ENCODE peak calls at places on chromosomes 2 and 18, in four cellular contexts. X is endothelial cell of umbilical vein, J is HCT116, N is tibial nerve. V is an unnamed sample. For H3K4me1, the result is how much of the 10 kb centered on the place peaks cover.

GRCh38 chr18:24731981-24732380 is 271.5 kb downstream of the HRH4 start:
- DNase-seq in X (no peak), J (no peak), N (no peak), V (no peak)

GRCh38 chr2:129267559-129267958 is 711.9 kb upstream of the RAB6C start:
- DNase-seq in J (no peak), X (no peak), N (no peak), V (no peak)

GRCh38 chr18:74525741-74526140 is 8.6 kb upstream of the CNDP1 start:
- DNase-seq in X (no peak), J (no peak), N (no peak), V (no peak)

GRCh38 chr2:7930800-7931635 is 750.8 kb upstream of the ID2 start:
- DNase-seq in N (no peak), J (no peak), X (no peak), V (no peak)

GRCh38 chr2:74142340-74142739 is 5.4 kb downstream of the BOLA3 start:
- DNase-seq in N (no peak), J (no peak), X (no peak), V (no peak)

GRCh38 chr2:172807011-172807410 is 71.4 kb downstream of the RAPGEF4 start:
- DNase-seq in N (no peak), J (no peak), X (no peak), V (no peak)

GRCh38 chr18:75531212-75531850 is 103.8 kb upstream of the SMIM21 start:
- DNase-seq in J (no peak), X (no peak), N (no peak), V (no peak)

GRCh38 chr2:24820175-24820513 is 26.9 kb downstream of the CENPO start:
- DNase-seq in J (no peak), X (no peak), N (no peak), V (no peak)

GRCh38 chr2:149797030-149797429 is 209.5 kb upstream of the MMADHC start:
- DNase-seq in J (no peak), N (no peak), X (no peak), V (no peak)

GRCh38 chr2:142180820-142181533 is 50.2 kb upstream of the LRP1B start:
- DNase-seq in N (no peak), X (peak), J (peak), V (no peak)

GRCh38 chr2:108271691-108272253 is 16.9 kb upstream of the SULT1C2 start:
- DNase-seq in N (peak), X (no peak), J (no peak), V (no peak)

GRCh38 chr2:145906356-145906755 is 1386.4 kb upstream of the ZEB2 start:
- DNase-seq in N (no peak), J (peak), X (peak), V (no peak)

GRCh38 chr2:130336877-130337734 is 5.6 kb upstream of the IMP4 start:
- DNase-seq in X (peak), N (peak), J (peak), V (no peak)

GRCh38 chr18:21452808-21453511 is 147.5 kb downstream of the ESCO1 start:
- DNase-seq in X (no peak), N (no peak), J (no peak), V (no peak)

GRCh38 chr18:75114231-75114630 is 94.7 kb downstream of the PTGR3 start:
- DNase-seq in J (no peak), N (no peak), X (no peak), V (no peak)

GRCh38 chr18:41391616-41392610 is 563.1 kb upstream of the PIK3C3 start:
- DNase-seq in X (peak), N (no peak), J (no peak), V (no peak)

GRCh38 chr2:181197140-181197760 is 216.8 kb downstream of the UBE2E3 start:
- DNase-seq in J (no peak), N (no peak), X (no peak), V (no peak)

GRCh38 chr2:179850188-179850587 is 11.2 kb downstream of the ZNF385B start:
- DNase-seq in N (no peak), J (no peak), X (no peak), V (no peak)

GRCh38 chr18:23077493-23078256 is 57.6 kb upstream of the CABLES1 start:
- DNase-seq in X (peak), N (no peak), J (no peak), V (no peak)

GRCh38 chr18:66778048-66778447 is 174.2 kb upstream of the CDH19 start:
- DNase-seq in J (no peak), X (no peak), N (no peak), V (no peak)

GRCh38 chr2:208250401-208250800 is 4.5 kb downstream of the IDH1 start:
- DNase-seq in N (no peak), J (no peak), X (peak), V (no peak)

GRCh38 chr2:221097568-221097915 is 474.6 kb downstream of the EPHA4 start:
- DNase-seq in X (peak), J (no peak), N (no peak), V (no peak)

GRCh38 chr2:218001629-218002028 is 1.2 kb downstream of the TNS1 start:
- DNase-seq in J (no peak), X (no peak), N (no peak), V (no peak)

GRCh38 chr2:235066895-235067294 is 115.1 kb downstream of the SH3BP4 start:
- DNase-seq in X (no peak), N (no peak), J (no peak), V (no peak)

GRCh38 chr2:19933351-19933981 is 31.7 kb upstream of the TTC32 start:
- DNase-seq in X (peak), J (no peak), N (no peak), V (no peak)

GRCh38 chr18:59052965-59053960 is 86.4 kb upstream of the SEC11C start:
- DNase-seq in J (no peak), N (no peak), X (no peak), V (no peak)

GRCh38 chr2:242056026-242056425 is 186.5 kb downstream of the RTP5 start:
- DNase-seq in X (no peak), N (no peak), J (no peak), V (no peak)

GRCh38 chr2:235026137-235026536 is 74.3 kb downstream of the SH3BP4 start:
- DNase-seq in X (peak), J (peak), N (no peak), V (no peak)

GRCh38 chr2:227378371-227378782 is 729 bp downstream of the TM4SF20 start:
- DNase-seq in J (no peak), N (no peak), X (no peak), V (no peak)

GRCh38 chr2:213152065-213152794 is 818 bp upstream of the IKZF2 start:
- DNase-seq in X (peak), N (peak), J (peak), V (peak)

GRCh38 chr2:196482119-196483065 is 157.1 kb upstream of the CCDC150 start:
- DNase-seq in X (no peak), J (no peak), N (no peak), V (no peak)

GRCh38 chr18:45722899-45723298 is 1.1 kb upstream of the SLC14A1 start:
- DNase-seq in J (peak), X (peak), N (peak), V (peak)

GRCh38 chr18:56374005-56374655 is 264.3 kb downstream of the TXNL1 start:
- DNase-seq in N (no peak), J (no peak), X (peak), V (no peak)

GRCh38 chr2:198054299-198054698 is 249.9 kb downstream of the PLCL1 start:
- DNase-seq in N (no peak), J (peak), X (peak), V (peak)

GRCh38 chr2:11075221-11075620 is 80.0 kb upstream of the SLC66A3 start:
- DNase-seq in J (no peak), N (no peak), X (no peak), V (no peak)

GRCh38 chr2:11072550-11072949 is 82.7 kb upstream of the SLC66A3 start:
- DNase-seq in X (no peak), N (no peak), J (no peak), V (no peak)

GRCh38 chr2:11073251-11073650 is 82.0 kb upstream of the SLC66A3 start:
- DNase-seq in J (peak), N (no peak), X (peak), V (no peak)

GRCh38 chr2:11073791-11074190 is 81.5 kb upstream of the SLC66A3 start:
- DNase-seq in X (peak), N (no peak), J (no peak), V (no peak)

DNA sequence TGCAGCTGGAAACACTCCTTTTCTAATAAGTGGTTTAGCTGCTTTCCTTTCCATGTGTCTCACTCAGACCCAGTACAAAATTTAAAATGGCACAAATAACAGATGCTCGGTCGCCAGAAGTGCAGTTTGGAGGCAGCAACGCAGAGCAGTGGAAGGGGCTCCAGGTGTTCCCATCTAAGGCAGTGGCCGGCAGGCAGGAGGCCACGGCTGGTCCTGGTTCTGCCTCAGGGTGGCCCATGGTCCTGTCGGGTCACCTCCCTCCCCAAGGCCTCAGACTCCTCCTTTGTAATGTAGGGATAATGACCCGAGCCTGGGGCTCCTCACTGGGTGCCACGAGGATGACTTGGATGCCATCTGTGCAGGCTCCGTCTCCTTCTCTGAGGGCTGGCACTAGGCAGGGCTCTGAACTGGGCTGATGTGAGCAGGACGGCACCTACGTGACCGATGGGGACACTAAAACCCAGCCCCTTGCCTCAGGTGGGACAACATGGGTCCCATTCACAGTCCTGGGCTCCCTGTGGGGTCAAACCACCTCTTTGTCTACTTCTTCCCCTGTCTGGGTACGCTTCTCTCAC is 80.9 kb upstream of the SLC66A3 start:
- DNase-seq in X (no peak), N (no peak), J (no peak), V (no peak)
- H3K4me1 ChIP-seq in X (under half), N (under half), J (under half), V (under half)

DNA sequence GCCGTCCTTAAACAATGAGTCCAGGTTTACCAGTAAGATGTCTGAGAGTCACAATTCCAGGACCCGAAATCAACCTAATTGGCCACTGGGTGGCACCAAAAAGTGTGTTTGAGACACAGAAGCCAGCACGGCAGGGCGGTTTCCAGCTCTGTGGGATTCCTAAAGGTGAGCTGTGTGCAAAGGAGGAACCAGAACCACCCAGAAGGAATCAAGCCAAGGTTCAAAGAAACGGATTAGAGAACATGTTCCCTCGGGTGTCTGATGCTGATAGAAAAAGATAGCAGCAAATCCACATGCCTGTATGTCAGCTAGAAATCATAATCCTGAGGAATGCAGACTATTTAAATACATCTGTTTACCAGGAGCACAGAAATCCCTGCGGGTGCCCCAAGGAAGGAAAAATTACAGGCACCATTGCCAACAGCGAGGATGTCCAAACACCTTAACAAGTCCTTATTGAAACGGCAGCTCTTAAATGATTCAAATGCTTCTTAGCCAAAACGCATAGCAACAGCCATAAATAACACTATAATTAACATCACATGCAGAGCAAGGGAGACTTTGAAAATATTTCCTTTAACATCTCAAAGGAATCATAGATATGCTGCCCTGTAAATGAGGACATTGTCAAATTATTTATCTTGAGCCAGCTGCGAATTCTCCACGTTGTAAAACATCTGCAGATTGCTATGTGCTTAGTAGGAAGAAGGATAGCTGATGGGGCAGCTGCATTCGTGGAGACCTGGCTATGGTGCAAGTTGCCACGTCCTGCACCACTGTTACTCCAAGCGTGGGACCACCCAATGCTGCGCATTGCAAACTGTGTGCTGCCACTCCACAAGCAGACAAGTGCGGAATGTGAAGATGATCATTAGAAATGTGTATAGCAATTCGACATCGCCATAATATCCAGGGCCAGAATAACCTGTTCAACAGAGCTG is 318.7 kb upstream of the NCKAP5 start:
- DNase-seq in X (peak), N (peak), J (peak), V (peak)
- TF ChIP-seq CTCF in X (peak), N (peak), J (peak), V (peak)

GRCh38 chr2:170974304-170974993 is 45.4 kb downstream of the GORASP2 start:
- DNase-seq in N (no peak), X (no peak), J (no peak), V (no peak)

GRCh38 chr2:170973225-170973491 is 44.1 kb downstream of the GORASP2 start:
- DNase-seq in X (no peak), J (no peak), N (no peak), V (no peak)

GRCh38 chr2:170973492-170974303 is 44.6 kb downstream of the GORASP2 start:
- DNase-seq in J (peak), N (peak), X (peak), V (peak)

GRCh38 chr2:170975127-170975942 is 46.3 kb downstream of the GORASP2 start:
- DNase-seq in X (no peak), N (no peak), J (no peak), V (no peak)

DNA sequence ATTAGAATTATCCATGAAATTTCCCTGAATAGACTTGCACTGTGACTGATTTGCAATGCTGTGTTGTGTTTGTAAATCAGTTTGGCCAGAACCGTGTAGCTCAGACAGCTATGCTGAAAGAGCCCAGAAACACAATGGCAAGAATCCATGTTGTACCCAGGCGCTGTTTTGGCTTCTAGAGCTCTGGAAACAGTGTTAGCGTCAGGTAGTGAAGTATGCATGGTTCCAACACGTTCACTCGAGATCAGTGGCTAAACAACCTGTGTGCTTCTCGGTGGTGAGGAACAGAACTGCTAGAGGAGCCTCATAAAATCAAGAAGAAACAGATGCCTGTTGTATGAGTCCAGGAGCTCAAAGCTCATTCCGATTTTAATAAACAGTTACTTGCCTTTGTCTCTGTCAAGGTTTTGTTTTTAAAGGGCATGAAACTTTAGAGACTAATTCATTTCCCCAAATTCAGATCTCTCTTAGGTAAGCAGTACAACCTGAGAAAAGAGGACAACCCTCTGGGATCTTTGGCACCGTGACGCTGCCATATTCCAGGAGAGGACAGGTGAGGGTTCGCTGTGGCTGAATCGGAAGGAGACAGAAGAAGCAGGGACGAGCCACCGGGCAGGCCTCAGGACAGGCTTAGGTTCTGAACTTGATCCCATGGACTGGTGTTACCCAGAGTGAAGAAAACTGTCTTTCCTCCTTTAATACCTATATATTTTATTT is 43.6 kb downstream of the GORASP2 start:
- DNase-seq in X (no peak), J (no peak), N (no peak), V (no peak)
- H3K4me3 ChIP-seq in X (no peak), J (no peak), N (peak), V (peak)

DNA sequence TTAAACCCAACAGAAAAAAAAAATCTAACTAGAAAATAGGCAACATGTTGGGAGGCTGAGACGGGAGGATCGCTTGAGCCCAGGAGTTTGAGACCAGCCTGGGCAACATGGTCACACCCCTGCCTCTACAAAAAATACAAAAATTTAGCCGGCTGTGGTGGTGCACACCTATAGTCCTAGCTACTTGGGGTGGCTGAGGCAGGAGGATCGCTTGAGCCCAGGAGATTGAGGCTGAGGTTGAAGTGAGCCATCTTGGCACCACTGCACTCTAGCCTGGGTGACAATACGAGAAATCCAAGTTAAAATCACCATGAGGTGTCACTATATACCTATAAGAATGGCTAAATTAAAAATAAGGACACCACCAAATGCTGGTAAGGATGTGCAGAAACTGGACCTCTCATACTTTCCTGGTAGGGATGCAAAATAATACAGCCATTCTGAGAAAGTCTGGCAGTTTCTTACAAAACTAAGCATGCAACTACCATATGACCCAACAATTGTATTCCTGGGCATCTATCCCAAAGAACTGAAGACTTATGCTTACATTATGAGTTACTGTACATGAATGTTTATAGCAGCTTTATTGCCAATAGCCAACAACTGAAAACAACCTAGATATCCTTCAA is 2.2 kb downstream of the SEPTIN10 start:
- DNase-seq in J (no peak), X (peak), N (no peak), V (no peak)
- H3K4me1 ChIP-seq in J (half or more), X (half or more), N (under half), V (under half)

DNA sequence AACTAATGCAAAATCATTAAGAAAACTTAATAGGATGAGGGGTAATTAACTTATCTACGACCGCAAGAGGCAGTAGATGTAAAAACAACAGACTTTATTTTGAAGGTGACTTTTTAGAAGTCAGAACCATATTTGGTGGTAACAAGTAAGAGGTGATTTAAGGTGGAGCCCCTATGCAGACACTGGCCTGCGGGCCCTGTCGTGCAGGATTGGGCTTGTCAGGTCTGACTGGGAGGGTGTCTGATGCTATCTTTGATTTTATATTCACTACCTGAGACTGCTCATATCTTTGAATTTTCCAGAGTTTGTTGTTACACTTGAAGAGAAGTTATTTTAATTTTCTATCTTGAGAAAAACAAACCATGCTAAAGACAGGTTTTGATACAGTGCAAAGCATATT is 29.1 kb upstream of the SCLY start:
- DNase-seq in X (no peak), N (no peak), J (no peak), V (no peak)
- TF ChIP-seq CTCF in X (no peak), N (no peak), J (no peak), V (no peak)

GRCh38 chr2:89000235-89000634 is 308.8 kb downstream of the RPIA start:
- DNase-seq in N (no peak), J (no peak), X (no peak), V (no peak)
- H3K4me3 ChIP-seq in N (no peak), J (no peak), X (no peak), V (no peak)

DNA sequence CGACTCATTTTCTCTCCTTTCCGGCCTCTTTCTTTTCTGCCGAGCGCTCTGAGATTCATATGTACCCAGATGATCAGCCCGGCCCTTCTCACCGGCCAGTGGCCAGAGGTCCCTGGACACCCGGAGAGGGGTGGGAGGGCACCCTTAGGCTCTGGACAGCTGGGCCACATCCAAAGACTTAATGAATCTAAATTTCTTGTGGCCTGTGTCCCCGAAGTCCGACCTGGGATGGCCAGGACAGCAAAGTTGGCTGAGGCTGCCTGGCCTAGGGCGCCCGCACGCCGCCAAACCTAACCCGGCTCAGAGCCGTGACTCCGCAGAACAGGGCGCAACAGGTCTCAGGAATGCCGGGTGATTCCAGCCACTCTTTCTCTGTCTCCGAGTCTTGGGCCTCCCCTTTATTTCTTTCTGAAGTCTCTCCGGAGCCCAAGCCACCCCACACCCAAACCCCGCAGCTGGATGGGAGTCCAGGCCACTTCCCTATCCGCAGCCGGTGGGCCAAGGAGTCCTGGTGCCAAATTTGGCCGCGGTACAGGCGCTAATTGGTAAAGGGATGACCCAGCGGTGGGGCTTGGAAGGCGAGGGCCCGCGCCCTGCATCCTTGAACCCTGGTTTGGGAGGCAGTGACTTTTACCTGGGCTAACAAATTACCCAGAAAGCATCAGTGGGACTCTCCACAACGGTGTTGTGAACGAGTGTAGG is 2.6 kb upstream of the PAX3 start:
- DNase-seq in J (no peak), X (no peak), N (no peak), V (no peak)
- H3K4me1 ChIP-seq in J (under half), X (under half), N (under half), V (under half)